ENCODE peak calls at places on chromosomes 5 and 9, in four cellular contexts. Y is aorta, J is transverse colon, O is mammary epithelial cell. K is an unnamed sample.

GRCh38 chr5:171450423-171451246 is 31.2 kb downstream of the FGF18 start:
- DNase-seq in J (peak; percentile 36), Y (peak; percentile 87), O (peak; percentile 46), K (peak; percentile 26)

GRCh38 chr9:73079326-73079725 is 72.3 kb upstream of the ANXA1 start:
- DNase-seq in J (no peak), O (peak; percentile 77), Y (no peak), K (no peak)

GRCh38 chr5:80093796-80094195 is 58.6 kb downstream of the THBS4 start:
- DNase-seq in Y (no peak), O (no peak), J (no peak), K (peak; percentile 8)

GRCh38 chr5:178282391-178282790 is 49.8 kb upstream of the PHYKPL start:
- DNase-seq in O (no peak), Y (peak; percentile 16), J (no peak), K (no peak)

GRCh38 chr5:109692011-109692410 is 2.3 kb downstream of the MAN2A1 start:
- DNase-seq in Y (no peak), O (peak; percentile 24), J (no peak), K (no peak)

GRCh38 chr9:34190996-34191892 is 12.4 kb downstream of the UBAP1 start:
- DNase-seq in J (no peak), Y (no peak), O (no peak), K (no peak)

GRCh38 chr9:130630091-130630450 is 34.3 kb upstream of the PRDM12 start:
- DNase-seq in O (no peak), J (no peak), Y (peak; percentile 35), K (no peak)

GRCh38 chr5:115194671-115195070 is 25.0 kb upstream of the TRIM36 start:
- DNase-seq in O (no peak), Y (no peak), J (peak; percentile 69), K (no peak)

GRCh38 chr5:112126982-112127381 is 292.1 kb downstream of the EPB41L4A start:
- DNase-seq in Y (no peak), J (no peak), O (no peak), K (no peak)

GRCh38 chr5:102654559-102655354 is 100.3 kb upstream of the PAM start:
- DNase-seq in Y (no peak), J (no peak), O (no peak), K (no peak)

GRCh38 chr5:37740331-37741066 is 99.3 kb downstream of the GDNF start:
- DNase-seq in Y (no peak), J (no peak), O (no peak), K (no peak)

GRCh38 chr5:140114341-140115185 is 654 bp downstream of the PURA start:
- DNase-seq in O (peak; percentile 64), Y (peak; percentile 79), J (peak; percentile 71), K (peak; percentile 76)

GRCh38 chr5:136070486-136071285 is 41.9 kb downstream of the TGFBI start:
- DNase-seq in J (no peak), Y (no peak), O (peak; percentile 53), K (no peak)

GRCh38 chr9:97284798-97285197 is 22.7 kb upstream of the CCDC180 start:
- DNase-seq in O (no peak), Y (no peak), J (no peak), K (no peak)

GRCh38 chr5:1005362-1005851 is 3.2 kb upstream of the NKD2 start:
- DNase-seq in J (no peak), Y (peak; percentile 42), O (no peak), K (peak; percentile 2)

GRCh38 chr9:34995288-34996060 is 5.9 kb downstream of the DNAJB5 start:
- DNase-seq in J (no peak), O (peak; percentile 75), Y (no peak), K (no peak)

GRCh38 chr5:176528761-176529115 is 8.5 kb downstream of the RNF44 start:
- DNase-seq in O (no peak), J (no peak), Y (peak; percentile 42), K (no peak)

GRCh38 chr5:179222246-179223017 is 122.8 kb downstream of the ADAMTS2 start:
- DNase-seq in J (no peak), Y (peak; percentile 22), O (no peak), K (no peak)

GRCh38 chr5:138492552-138493045 is 27.3 kb downstream of the EGR1 start:
- DNase-seq in J (no peak), Y (no peak), O (no peak), K (no peak)
- H3K27ac ChIP-seq in J (peak overlapping the region; percentile 45), Y (peak overlapping the region; percentile 42), O (no peak overlapping the region), K (peak overlapping the region; percentile 24)

GRCh38 chr9:124262596-124263045 is 4.9 kb downstream of the NEK6 start:
- DNase-seq in Y (no peak), J (no peak), O (no peak), K (no peak)

GRCh38 chr9:124260769-124261603 is 3.2 kb downstream of the NEK6 start:
- DNase-seq in Y (peak; percentile 75), J (peak; percentile 57), O (peak; percentile 54), K (no peak)

GRCh38 chr9:124263158-124263557 is 5.4 kb downstream of the NEK6 start:
- DNase-seq in O (no peak), Y (no peak), J (no peak), K (no peak)

GRCh38 chr9:124263800-124264426 is 6.2 kb downstream of the NEK6 start:
- DNase-seq in O (no peak), Y (no peak), J (no peak), K (no peak)

DNA sequence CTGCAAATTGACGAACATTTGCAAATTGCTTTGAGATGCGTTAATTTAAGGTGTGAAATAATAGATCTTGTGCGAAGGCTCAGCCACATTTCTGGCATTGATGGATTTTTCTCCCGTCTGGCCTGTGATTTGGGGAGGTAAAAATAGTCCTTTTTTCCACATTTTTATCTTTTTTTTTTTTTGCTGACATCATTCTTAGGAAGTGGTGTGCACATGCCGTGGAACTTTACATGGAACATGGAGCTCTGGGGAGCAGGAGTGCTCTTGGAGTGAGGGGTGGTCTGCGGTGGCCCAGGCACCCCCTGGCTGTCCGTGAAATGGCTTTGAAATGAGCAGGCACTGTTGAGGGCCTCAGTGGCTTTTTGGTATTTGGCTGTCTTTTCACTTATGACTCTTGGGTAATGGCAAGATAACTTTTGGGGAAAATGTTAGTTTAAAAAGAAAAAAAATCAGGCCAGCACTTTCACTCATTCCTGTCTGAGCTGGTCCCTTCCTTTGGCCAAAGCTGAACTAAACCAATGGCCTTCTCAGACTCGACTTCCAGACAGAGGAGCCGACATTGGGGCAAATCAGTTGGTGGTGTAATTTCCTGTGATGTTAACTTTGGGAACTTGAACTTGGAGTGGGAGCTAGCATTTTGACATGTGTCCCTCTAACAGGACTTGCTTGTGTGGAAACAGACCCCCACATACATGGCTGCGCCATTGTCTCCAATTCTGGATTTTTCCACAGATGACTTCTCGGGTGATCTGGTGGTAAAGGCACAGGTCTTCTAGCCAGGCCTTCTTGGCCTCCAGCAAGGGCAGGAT is 4.2 kb downstream of the NEK6 start:
- DNase-seq in O (no peak), J (no peak), Y (no peak), K (no peak)
- H3K4me1 ChIP-seq in O (peaks cover 38% of the 10 kb centered on the region), J (peaks cover 59% of the 10 kb centered on the region), Y (peaks cover 6% of the 10 kb centered on the region), K (peaks cover 13% of the 10 kb centered on the region)

GRCh38 chr5:91280942-91281269 is 102.2 kb downstream of the ARRDC3 start:
- DNase-seq in J (no peak), Y (no peak), O (no peak), K (no peak)

GRCh38 chr5:91283326-91283725 is 99.8 kb downstream of the ARRDC3 start:
- DNase-seq in J (no peak), O (peak; percentile 28), Y (no peak), K (no peak)

GRCh38 chr5:91281409-91281808 is 101.7 kb downstream of the ARRDC3 start:
- DNase-seq in Y (no peak), J (no peak), O (peak; percentile 77), K (peak; percentile 48)

GRCh38 chr5:91283899-91284298 is 99.2 kb downstream of the ARRDC3 start:
- DNase-seq in O (peak; percentile 28), Y (no peak), J (no peak), K (no peak)

DNA sequence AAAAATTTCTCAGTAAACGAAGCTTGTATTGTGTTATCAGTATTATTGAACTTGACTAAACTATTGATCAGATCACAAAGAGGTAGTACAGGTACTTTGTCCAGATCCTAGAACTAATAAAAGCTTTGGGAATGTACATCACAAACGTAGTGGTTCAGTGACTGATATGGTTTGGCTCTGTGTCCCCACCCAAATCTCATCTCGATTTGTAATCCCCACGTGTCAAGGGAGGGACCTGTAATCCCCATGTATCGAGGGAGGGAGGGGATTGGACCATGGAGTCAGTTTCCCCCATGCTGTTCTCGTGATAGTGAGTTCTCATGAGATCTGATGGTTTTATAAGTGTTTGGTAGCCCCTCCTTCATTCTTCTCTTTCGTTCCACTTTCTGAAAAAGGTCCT is 100.9 kb downstream of the ARRDC3 start:
- DNase-seq in Y (no peak), J (no peak), O (no peak), K (no peak)
- H3K27ac ChIP-seq in Y (no peak overlapping the region), J (no peak overlapping the region), O (peak overlapping the region; percentile 98), K (no peak overlapping the region)

DNA sequence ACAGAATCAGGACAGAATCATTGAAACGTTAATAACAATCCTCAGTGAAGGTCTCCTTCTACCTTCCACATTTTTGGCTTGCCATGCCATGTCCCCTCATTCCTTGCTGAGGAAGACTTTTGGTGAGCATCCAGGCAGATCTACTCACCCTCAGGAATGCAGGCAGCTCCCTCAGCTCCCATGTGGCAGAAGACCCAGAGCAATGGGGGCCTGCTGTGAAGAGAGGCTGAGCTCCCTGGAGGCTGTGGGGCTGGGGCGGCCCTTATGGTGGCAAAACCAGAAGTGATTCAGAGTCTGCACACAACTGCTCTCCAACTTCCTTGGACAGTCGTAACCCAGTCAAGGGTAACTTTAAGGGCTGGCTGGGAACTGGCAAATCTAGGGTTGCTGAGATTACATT is 247.2 kb upstream of the EFNA5 start:
- DNase-seq in Y (no peak), J (no peak), O (no peak), K (no peak)
- H3K4me1 ChIP-seq in Y (peaks cover 2% of the 10 kb centered on the region), J (no peaks in the 10 kb centered on the region), O (no peaks in the 10 kb centered on the region), K (no peaks in the 10 kb centered on the region)

GRCh38 chr9:94082553-94082952 is 1.7 kb upstream of the PTPDC1 start:
- DNase-seq in O (no peak), J (no peak), Y (no peak), K (no peak)
- H3K27ac ChIP-seq in O (no peak overlapping the region), J (no peak overlapping the region), Y (no peak overlapping the region), K (peak overlapping the region; percentile 82)

GRCh38 chr9:76898786-76899185 is 7.1 kb downstream of the PRUNE2 start:
- DNase-seq in J (no peak), Y (no peak), O (no peak), K (no peak)
- H3K4me1 ChIP-seq in J (peaks cover 27% of the 10 kb centered on the region), Y (peaks cover 17% of the 10 kb centered on the region), O (no peaks in the 10 kb centered on the region), K (no peaks in the 10 kb centered on the region)

GRCh38 chr9:112377684-112378344 is 2.1 kb upstream of the HSDL2 start:
- DNase-seq in J (no peak), O (no peak), Y (no peak), K (no peak)
- H3K27ac ChIP-seq in J (no peak overlapping the region), O (no peak overlapping the region), Y (no peak overlapping the region), K (peak overlapping the region; percentile 99)

K was measured in thyroid gland.